ENCODE peak calls at places on chromosomes 12 and 14, in four cellular contexts. W is fibroblast of gingiva; I is stimulated activated CD8-positive, alpha-beta memory T cell treated with anti-CD3 and anti-CD28 coated beads, Interleukin-15, amount 100 ng/mL, for 1 hour; R is left lobe of liver. M is an unnamed sample.
A peak's percentile ranks its signal among the peaks of the same experiment; 100 is the strongest.

GRCh38 chr14:54562334-54562733 is 4.6 kb upstream of the SAMD4A start:
- DNase-seq in W (no peak), I (no peak), R (no peak), M (no peak)

GRCh38 chr14:66345986-66346385 is 140.2 kb upstream of the CCDC196 start:
- DNase-seq in W (no peak), I (no peak), R (no peak), M (no peak)

GRCh38 chr14:27608377-27608776 is 1010.5 kb upstream of the NOVA1 start:
- DNase-seq in W (no peak), I (no peak), R (no peak), M (no peak)

GRCh38 chr12:70154960-70155589 is 88.2 kb upstream of the CNOT2 start:
- DNase-seq in W (no peak), I (no peak), R (no peak), M (peak; percentile 20)

GRCh38 chr12:3294481-3294911 is 196.5 kb upstream of the PRMT8 start:
- DNase-seq in W (no peak), I (no peak), R (no peak), M (no peak)

GRCh38 chr12:25979563-25979962 is 21.1 kb downstream of the RASSF8 start:
- DNase-seq in W (no peak), I (no peak), R (no peak), M (no peak)

GRCh38 chr14:31930493-31931225 is 146.4 kb upstream of the ARHGAP5 start:
- DNase-seq in W (peak; percentile 33), I (no peak), R (no peak), M (no peak)

GRCh38 chr12:57008113-57008687 is 1.9 kb upstream of the ZBTB39 start:
- DNase-seq in W (peak; percentile 69), I (no peak), R (no peak), M (no peak)

GRCh38 chr12:26109343-26109841 is 15.4 kb downstream of the BHLHE41 start:
- DNase-seq in W (peak; percentile 69), I (no peak), R (no peak), M (no peak)

GRCh38 chr12:40827923-40828592 is 135.8 kb downstream of the CNTN1 start:
- DNase-seq in W (no peak), I (no peak), R (no peak), M (no peak)

GRCh38 chr12:109766251-109766778 is 52.7 kb downstream of the FAM222A start:
- DNase-seq in W (no peak), I (no peak), R (peak; percentile 28), M (no peak)

GRCh38 chr12:47391566-47391965 is 311.8 kb upstream of the AMIGO2 start:
- DNase-seq in W (no peak), I (no peak), R (no peak), M (no peak)

GRCh38 chr14:44795725-44796124 is 166.0 kb downstream of the KLHL28 start:
- DNase-seq in W (no peak), I (no peak), R (no peak), M (no peak)

GRCh38 chr12:40614923-40615322 is 77.3 kb upstream of the CNTN1 start:
- DNase-seq in W (no peak), I (no peak), R (no peak), M (no peak)

GRCh38 chr14:83533734-83534133 is 1996.2 kb upstream of the FLRT2 start:
- DNase-seq in W (no peak), I (no peak), R (no peak), M (no peak)

GRCh38 chr14:101573289-101573688 is 12.0 kb downstream of the DIO3 start:
- DNase-seq in W (no peak), I (no peak), R (no peak), M (no peak)

GRCh38 chr14:50501642-50502041 is 30.7 kb downstream of the MAP4K5 start:
- DNase-seq in W (peak; percentile 34), I (no peak), R (no peak), M (no peak)

GRCh38 chr12:15644700-15645099 is 144.5 kb downstream of the EPS8 start:
- DNase-seq in W (peak; percentile 78), I (no peak), R (no peak), M (no peak)

GRCh38 chr12:124032265-124032886 is 59.4 kb downstream of the ZNF664 start:
- DNase-seq in W (peak; percentile 62), I (no peak), R (no peak), M (no peak)

GRCh38 chr14:55383039-55383438 is 28.6 kb downstream of the ATG14 start:
- DNase-seq in W (no peak), I (no peak), R (no peak), M (no peak)

GRCh38 chr12:113330505-113330904 is 4.4 kb downstream of the SLC8B1 start:
- DNase-seq in W (no peak), I (no peak), R (no peak), M (no peak)

GRCh38 chr12:90829044-90829443 is 125.9 kb downstream of the CCER1 start:
- DNase-seq in W (no peak), I (no peak), R (no peak), M (no peak)

GRCh38 chr14:28661171-28661772 is 105.3 kb upstream of the FOXG1 start:
- DNase-seq in W (peak; percentile 52), I (no peak), R (no peak), M (no peak)

M was measured in CMK.